ENCODE peak calls at places on chromosomes 3 and 15, in seven cellular contexts. G, T, X, U, M, N and C are unnamed samples.

GRCh38 chr3:194852836-194853508 is 167.3 kb downstream of the FAM43A start:
- DNase-seq in U (no peak), T (no peak), M (no peak), N (no peak), X (no peak), G (no peak), C (no peak)

GRCh38 chr3:58063424-58063823 is 55.2 kb downstream of the FLNB start:
- DNase-seq in N (no peak), G (no peak), M (peak; percentile 80), U (no peak), X (no peak), T (no peak), C (no peak)

GRCh38 chr3:195551381-195551978 is 8.4 kb upstream of the PPP1R2 start:
- DNase-seq in X (no peak), G (no peak), U (no peak), T (no peak), M (peak; percentile 44), N (no peak), C (no peak)

GRCh38 chr15:69093614-69094013 is 66.8 kb upstream of the GLCE start:
- DNase-seq in G (no peak), U (no peak), T (no peak), X (no peak), N (no peak), M (no peak), C (no peak)

GRCh38 chr3:67386446-67386845 is 268.0 kb downstream of the SUCLG2 start:
- DNase-seq in G (no peak), T (no peak), X (no peak), N (no peak), M (no peak), U (no peak), C (no peak)

GRCh38 chr3:10363935-10364334 is 43.0 kb upstream of the SEC13 start:
- DNase-seq in M (no peak), U (no peak), G (no peak), T (no peak), N (no peak), X (no peak), C (no peak)

GRCh38 chr3:125294414-125294813 is 80.7 kb downstream of the ZNF148 start:
- DNase-seq in U (no peak), G (no peak), N (no peak), X (no peak), M (no peak), T (no peak), C (no peak)

GRCh38 chr15:37377428-37377827 is 277.1 kb upstream of the MEIS2 start:
- DNase-seq in X (no peak), G (no peak), M (no peak), T (no peak), U (no peak), N (no peak), C (no peak)

GRCh38 chr3:150300847-150301517 is 107.1 kb upstream of the TSC22D2 start:
- DNase-seq in M (peak; percentile 56), X (no peak), G (no peak), U (no peak), N (no peak), T (no peak), C (no peak)

GRCh38 chr3:124636863-124637296 is 93.4 kb upstream of the UMPS start:
- DNase-seq in G (no peak), U (no peak), N (no peak), X (no peak), M (no peak), T (no peak), C (no peak)

GRCh38 chr3:120419797-120420196 is 31.0 kb downstream of the FSTL1 start:
- DNase-seq in N (no peak), M (peak; percentile 52), G (no peak), T (no peak), X (no peak), U (no peak), C (no peak)

GRCh38 chr3:99515-99914 is 97.0 kb upstream of the CHL1 start:
- DNase-seq in G (no peak), M (no peak), X (no peak), U (no peak), T (no peak), N (no peak), C (no peak)

GRCh38 chr3:14267976-14268375 is 89.4 kb downstream of the LSM3 start:
- DNase-seq in T (no peak), M (no peak), X (no peak), N (no peak), G (no peak), U (no peak), C (no peak)

GRCh38 chr3:26498192-26498591 is 124.4 kb upstream of the LRRC3B start:
- DNase-seq in T (no peak), M (no peak), G (no peak), N (no peak), U (no peak), X (no peak), C (no peak)

GRCh38 chr15:82739086-82739485 is 29.4 kb upstream of the AP3B2 start:
- DNase-seq in G (no peak), U (no peak), M (peak; percentile 6), T (no peak), N (no peak), X (no peak), C (no peak)

GRCh38 chr15:70783610-70784021 is 20.3 kb upstream of the UACA start:
- DNase-seq in U (no peak), T (no peak), M (peak; percentile 63), X (no peak), N (no peak), G (no peak), C (no peak)

GRCh38 chr3:138197058-138197457 is 10.0 kb downstream of the ARMC8 start:
- DNase-seq in U (no peak), M (peak; percentile 45), G (no peak), N (no peak), X (no peak), T (peak; percentile 52), C (no peak)

GRCh38 chr3:15510493-15510892 is 11.0 kb downstream of the COLQ start:
- DNase-seq in U (no peak), N (no peak), M (no peak), G (no peak), X (no peak), T (no peak), C (no peak)

GRCh38 chr15:66565731-66566130 is at the start of gene LCTL:
- DNase-seq in N (no peak), G (peak; percentile 27), U (no peak), X (no peak), M (peak; percentile 60), T (no peak), C (peak; percentile 23)

GRCh38 chr3:115512565-115513410 is 110.5 kb upstream of the GAP43 start:
- DNase-seq in U (peak; percentile 8), N (no peak), X (peak; percentile 30), G (no peak), T (peak; percentile 29), M (peak; percentile 49), C (peak; percentile 70)

GRCh38 chr3:127170794-127171193 is 22.1 kb upstream of the PRR23E start:
- DNase-seq in U (no peak), X (no peak), N (no peak), T (no peak), G (no peak), M (peak; percentile 59), C (peak; percentile 68)

GRCh38 chr3:194275721-194276120 is 75.4 kb downstream of the CPN2 start:
- DNase-seq in T (no peak), N (no peak), U (no peak), X (peak; percentile 2), G (no peak), M (no peak), C (no peak)

GRCh38 chr15:67833504-67834248 is 6.2 kb downstream of the RNU6-1 start:
- DNase-seq in M (peak; percentile 50), G (no peak), X (peak; percentile 58), U (no peak), N (no peak), T (no peak), C (no peak)

GRCh38 chr3:127457094-127457475 is 133.4 kb downstream of the TPRA1 start:
- DNase-seq in G (no peak), N (no peak), U (no peak), X (peak; percentile 50), M (peak; percentile 65), T (no peak), C (peak; percentile 57)

GRCh38 chr15:82677720-82678323 is 30.7 kb upstream of the CPEB1 start:
- DNase-seq in N (no peak), M (no peak), X (no peak), T (no peak), U (no peak), G (no peak), C (no peak)

GRCh38 chr15:63203451-63204090 is 14.2 kb downstream of the RAB8B start:
- DNase-seq in T (no peak), U (no peak), X (no peak), G (no peak), N (no peak), M (peak; percentile 52), C (no peak)

GRCh38 chr15:71362987-71363968 is 248.0 kb downstream of the THSD4 start:
- DNase-seq in M (no peak), U (no peak), T (no peak), N (no peak), G (no peak), X (no peak), C (no peak)

GRCh38 chr15:39509941-39510845 is 70.7 kb upstream of the THBS1 start:
- DNase-seq in U (no peak), N (no peak), G (no peak), X (no peak), T (no peak), M (no peak), C (no peak)

GRCh38 chr3:183244981-183245476 is 8.0 kb upstream of the B3GNT5 start:
- DNase-seq in G (no peak), U (no peak), M (no peak), X (no peak), T (no peak), N (no peak), C (no peak)